ENCODE peak calls at places on chromosomes 2 and 18, in six cellular contexts. V, Q, M, L, F and H are unnamed samples.

GRCh38 chr2:50723549-50723948 is 308.4 kb downstream of the NRXN1 start:
- DNase-seq in V (no peak), Q (no peak), M (no peak), L (no peak), F (no peak), H (no peak)

GRCh38 chr2:231318436-231318835 is 77.1 kb upstream of the B3GNT7 start:
- DNase-seq in V (no peak), Q (no peak), M (no peak), L (no peak), F (no peak), H (no peak)

GRCh38 chr2:54760310-54760709 is 36.8 kb downstream of the EML6 start:
- DNase-seq in V (no peak), Q (no peak), M (no peak), L (no peak), F (no peak), H (no peak)

GRCh38 chr2:229202646-229203045 is 68.4 kb downstream of the PID1 start:
- DNase-seq in V (no peak), Q (no peak), M (no peak), L (no peak), F (no peak), H (no peak)

GRCh38 chr18:39681061-39681460 is 2115.5 kb upstream of the CELF4 start:
- DNase-seq in V (no peak), Q (no peak), M (no peak), L (no peak), F (no peak), H (no peak)

GRCh38 chr2:135791418-135792190 is 45.4 kb downstream of the LCT start:
- DNase-seq in V (no peak), Q (no peak), M (no peak), L (no peak), F (no peak), H (no peak)

GRCh38 chr2:273338-273737 is 8.6 kb downstream of the ACP1 start:
- DNase-seq in V (no peak), Q (no peak), M (no peak), L (no peak), F (no peak), H (no peak)

GRCh38 chr2:1990724-1991123 is 246.4 kb upstream of the PXDN start:
- DNase-seq in V (peak; percentile 11), Q (no peak), M (no peak), L (no peak), F (no peak), H (no peak)

GRCh38 chr18:34795070-34795740 is 85.1 kb downstream of the DTNA start:
- DNase-seq in V (no peak), Q (no peak), M (no peak), L (no peak), F (no peak), H (no peak)

GRCh38 chr2:42792583-42793313 is at the start of gene HAAO:
- DNase-seq in V (no peak), Q (no peak), M (peak; percentile 21), L (peak; percentile 91), F (no peak), H (no peak)

GRCh38 chr2:200702646-200703118 is 109.0 kb upstream of the BZW1 start:
- DNase-seq in V (no peak), Q (no peak), M (no peak), L (peak; percentile 80), F (no peak), H (no peak)

GRCh38 chr2:104857262-104858221 is 3.6 kb downstream of the POU3F3 start:
- DNase-seq in V (no peak), Q (no peak), M (no peak), L (no peak), F (no peak), H (no peak)

GRCh38 chr2:230873670-230874401 is 9.1 kb downstream of the ITM2C start:
- DNase-seq in V (no peak), Q (peak; percentile 74), M (no peak), L (no peak), F (no peak), H (no peak)

GRCh38 chr2:202494300-202494699 is 118.2 kb downstream of the BMPR2 start:
- DNase-seq in V (peak; percentile 54), Q (no peak), M (peak; percentile 93), L (peak; percentile 98), F (no peak), H (no peak)

GRCh38 chr2:173359231-173359630 is 4.6 kb downstream of the CDCA7 start:
- DNase-seq in V (no peak), Q (peak; percentile 79), M (no peak), L (no peak), F (no peak), H (peak; percentile 91)

GRCh38 chr2:23651187-23651983 is 266.4 kb downstream of the KLHL29 start:
- DNase-seq in V (peak; percentile 22), Q (no peak), M (peak; percentile 3), L (peak; percentile 39), F (no peak), H (peak; percentile 35)

GRCh38 chr2:231781798-231782726 is 980 bp upstream of the PDE6D start:
- DNase-seq in V (peak; percentile 50), Q (peak; percentile 23), M (peak; percentile 80), L (no peak), F (peak; percentile 11), H (peak; percentile 69)

GRCh38 chr18:3246636-3247242 is 862 bp upstream of the MYL12A start:
- DNase-seq in V (no peak), Q (no peak), M (no peak), L (no peak), F (peak; percentile 79), H (no peak)

GRCh38 chr2:241945803-241946202 is 76.3 kb downstream of the RTP5 start:
- DNase-seq in V (no peak), Q (no peak), M (no peak), L (no peak), F (no peak), H (no peak)

GRCh38 chr2:223933098-223933800 is 11.9 kb downstream of the WDFY1 start:
- DNase-seq in V (no peak), Q (no peak), M (no peak), L (peak; percentile 20), F (no peak), H (no peak)

GRCh38 chr2:58106896-58107295 is 60.3 kb downstream of the VRK2 start:
- DNase-seq in V (no peak), Q (no peak), M (no peak), L (no peak), F (no peak), H (no peak)

GRCh38 chr2:150125188-150125587 is 362.3 kb downstream of the RND3 start:
- DNase-seq in V (no peak), Q (no peak), M (no peak), L (no peak), F (no peak), H (no peak)

GRCh38 chr18:55245200-55245599 is 285.9 kb upstream of the CCDC68 start:
- DNase-seq in V (no peak), Q (no peak), M (peak; percentile 65), L (no peak), F (no peak), H (no peak)

GRCh38 chr2:37705191-37705590 is 33.7 kb upstream of the CDC42EP3 start:
- DNase-seq in V (no peak), Q (no peak), M (no peak), L (no peak), F (no peak), H (no peak)

GRCh38 chr18:79949571-79950439 is 1.6 kb downstream of the SLC66A2 start:
- DNase-seq in V (no peak), Q (no peak), M (peak; percentile 26), L (no peak), F (no peak), H (peak; percentile 93)

GRCh38 chr2:134692461-134692860 is 26.3 kb downstream of the TMEM163 start:
- DNase-seq in V (peak; percentile 12), Q (no peak), M (no peak), L (no peak), F (no peak), H (no peak)

GRCh38 chr2:222613715-222614331 is 42.1 kb downstream of the FARSB start:
- DNase-seq in V (peak; percentile 66), Q (no peak), M (peak; percentile 57), L (peak; percentile 54), F (peak; percentile 12), H (peak; percentile 68)

GRCh38 chr2:168118733-168119518 is 128.5 kb downstream of the STK39 start:
- DNase-seq in V (peak; percentile 64), Q (no peak), M (peak; percentile 77), L (peak; percentile 71), F (peak; percentile 36), H (peak; percentile 76)

GRCh38 chr2:118003396-118003824 is 10.5 kb downstream of the CCDC93 start:
- DNase-seq in V (peak; percentile 80), Q (peak; percentile 48), M (peak; percentile 88), L (peak; percentile 82), F (peak; percentile 65), H (peak; percentile 78)

GRCh38 chr2:226217191-226217590 is 582.4 kb downstream of the IRS1 start:
- DNase-seq in V (no peak), Q (no peak), M (no peak), L (no peak), F (no peak), H (no peak)

GRCh38 chr2:60533114-60534033 is 20.1 kb downstream of the BCL11A start:
- DNase-seq in V (no peak), Q (no peak), M (no peak), L (peak; percentile 36), F (no peak), H (no peak)

GRCh38 chr2:45643543-45644542 is 7.6 kb upstream of the PRKCE start:
- DNase-seq in V (peak; percentile 61), Q (no peak), M (peak; percentile 51), L (peak; percentile 27), F (peak; percentile 89), H (peak; percentile 71)
- TF ChIP-seq POLR2A in V (no peak), Q (no peak), M (no peak), L (no peak), F (no peak), H (no peak)

GRCh38 chr2:234138836-234139235 is 88.3 kb downstream of the SPP2 start:
- DNase-seq in V (no peak), Q (no peak), M (no peak), L (no peak), F (no peak), H (no peak)
- TF ChIP-seq CTCF in V (no peak), Q (no peak), M (no peak), L (no peak), F (no peak), H (no peak)

DNA sequence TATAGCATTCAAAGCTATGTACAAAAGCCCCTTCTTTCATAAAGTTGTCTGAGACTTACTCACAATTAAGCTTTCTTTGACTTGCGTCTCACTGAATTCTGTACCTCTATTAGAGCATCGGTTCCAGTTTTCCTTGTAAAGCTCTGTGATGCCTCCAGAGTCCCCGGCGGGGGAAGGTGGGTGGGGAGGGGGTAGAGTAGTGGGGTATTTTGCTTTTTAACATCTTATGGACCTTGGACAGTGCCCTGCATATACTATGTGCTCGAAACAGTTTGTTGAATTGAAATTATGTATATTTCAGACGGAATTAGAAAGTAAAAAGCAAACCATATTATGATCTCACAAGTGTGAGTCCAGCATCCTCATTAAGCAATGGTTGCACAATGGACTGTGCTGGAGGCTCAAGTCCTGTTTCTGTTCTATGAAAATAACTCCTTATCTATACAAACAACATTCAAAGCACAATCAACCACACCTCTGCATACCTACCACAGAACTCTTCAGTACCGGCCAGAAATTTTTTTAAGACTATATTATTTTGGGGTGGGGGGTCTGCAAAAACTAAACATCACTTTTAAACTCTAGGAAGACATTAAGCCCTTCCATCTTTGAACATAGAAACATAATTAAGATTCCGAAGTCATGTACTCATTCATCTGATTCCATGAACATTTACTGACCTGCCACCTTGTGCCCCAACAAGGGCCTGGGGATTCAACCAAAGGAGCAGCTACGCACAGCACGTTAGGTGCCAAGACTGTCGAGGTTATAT is 940 bp downstream of the STAT1 start:
- DNase-seq in V (no peak), Q (no peak), M (no peak), L (peak; percentile 31), F (no peak), H (peak; percentile 72)
- TF ChIP-seq MYC in V (no peak), Q (no peak), M (no peak), L (no peak), F (no peak), H (no peak)

GRCh38 chr2:96407919-96408550 is 72.5 kb downstream of the NCAPH start:
- DNase-seq in V (no peak), Q (no peak), M (no peak), L (no peak), F (no peak), H (no peak)
- TF ChIP-seq POLR2A in V (no peak), Q (no peak), M (no peak), L (no peak), F (no peak), H (no peak)